ENCODE peak calls at places on chromosomes 4 and X, in nine cellular contexts. N is endothelial cell of umbilical vein; F is psoas muscle; Y is MM.1S; G is adipocyte; T is Karpas-422; J is CD8-positive, alpha-beta T cell; A is mammary epithelial cell; L is lung. I is an unnamed sample. For H3K4me1 and H3K9me3, the result is how much of the 10 kb centered on the place peaks cover.

GRCh38 chr4:152680988-152681731 is 1.4 kb upstream of the TMEM154 start:
- DNase-seq in N (peak), F (no peak), Y (no peak), G (no peak), T (no peak), J (no peak), A (peak), L (no peak), I (no peak)

GRCh38 chrX:40485427-40485826 is 95.3 kb upstream of the ATP6AP2 start:
- DNase-seq in N (no peak), F (no peak), Y (no peak), G (no peak), T (no peak), J (no peak), A (no peak), L (no peak), I (no peak)

GRCh38 chr4:69896530-69897116 is 34.2 kb upstream of the CSN1S1 start:
- DNase-seq in N (no peak), F (no peak), Y (peak), G (peak), T (no peak), J (no peak), A (no peak), L (no peak), I (no peak)

GRCh38 chrX:56798866-56799864 is 70.1 kb downstream of the NBDY start:
- DNase-seq in N (no peak), F (no peak), Y (peak), G (no peak), T (peak), J (peak), A (no peak), L (peak), I (no peak)

GRCh38 chr4:179292443-179292842 is 1850.2 kb upstream of the AGA start:
- DNase-seq in N (no peak), F (no peak), Y (no peak), G (peak), T (no peak), J (no peak), A (no peak), L (no peak), I (no peak)

GRCh38 chrX:137290011-137290410 is 256.2 kb upstream of the GPR101 start:
- DNase-seq in N (no peak), F (no peak), Y (no peak), G (no peak), T (no peak), J (no peak), A (no peak), L (no peak), I (no peak)

GRCh38 chrX:123749643-123750042 is 16.8 kb upstream of the THOC2 start:
- DNase-seq in N (no peak), F (no peak), Y (no peak), G (peak), T (no peak), J (no peak), A (no peak), L (no peak), I (no peak)

GRCh38 chr4:45455217-45455616 is 668.6 kb downstream of the GABRG1 start:
- DNase-seq in N (no peak), F (no peak), Y (no peak), G (no peak), T (no peak), J (no peak), A (no peak), L (no peak), I (no peak)

GRCh38 chrX:97539970-97540519 is 656.3 kb downstream of the RPA4 start:
- DNase-seq in N (peak), F (no peak), Y (no peak), G (peak), T (no peak), J (no peak), A (no peak), L (no peak), I (no peak)

GRCh38 chr4:139603576-139604387 is 47.8 kb upstream of the SETD7 start:
- DNase-seq in N (peak), F (no peak), Y (peak), G (peak), T (peak), J (no peak), A (peak), L (peak), I (no peak)

GRCh38 chrX:153544747-153545146 is 27.3 kb downstream of the ATP2B3 start:
- DNase-seq in N (no peak), F (no peak), Y (no peak), G (no peak), T (no peak), J (no peak), A (no peak), L (no peak), I (no peak)
- H3K4me1 ChIP-seq in N (under half), F (under half), Y (under half), G (under half), T (under half), J (under half), A (under half), L (under half), I (under half)

DNA sequence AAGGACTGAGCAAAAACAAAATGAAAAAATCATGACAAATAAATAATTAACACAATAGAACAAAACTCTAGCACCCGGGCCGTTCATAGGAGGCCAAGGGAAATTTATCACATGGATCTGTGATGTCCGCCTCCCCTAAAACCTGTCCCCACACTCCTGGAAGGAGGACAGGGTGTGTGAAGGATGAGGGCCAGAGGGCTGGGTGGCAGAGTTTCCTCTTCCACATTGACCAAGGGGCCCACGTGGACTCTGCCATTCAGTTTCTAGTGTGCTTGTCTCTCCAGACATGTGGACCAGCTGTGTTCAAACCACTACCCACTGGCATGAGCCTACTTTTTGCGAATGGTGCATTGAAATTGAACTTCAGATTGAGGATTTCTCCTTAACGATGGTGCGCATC is 6.3 kb downstream of the PRRG3 start:
- DNase-seq in N (no peak), F (no peak), Y (no peak), G (no peak), T (no peak), J (no peak), A (no peak), L (no peak), I (no peak)
- H3K9me3 ChIP-seq in N (under half), F (under half), Y (under half), G (under half), T (under half), J (under half), A (under half), L (under half), I (under half)

GRCh38 chr4:150080335-150080734 is 2.1 kb downstream of the DCLK2 start:
- DNase-seq in N (no peak), F (no peak), Y (no peak), G (no peak), T (no peak), J (no peak), A (no peak), L (no peak), I (no peak)
- H3K4me1 ChIP-seq in N (under half), F (under half), Y (under half), G (under half), T (under half), J (under half), A (under half), L (under half), I (under half)

DNA sequence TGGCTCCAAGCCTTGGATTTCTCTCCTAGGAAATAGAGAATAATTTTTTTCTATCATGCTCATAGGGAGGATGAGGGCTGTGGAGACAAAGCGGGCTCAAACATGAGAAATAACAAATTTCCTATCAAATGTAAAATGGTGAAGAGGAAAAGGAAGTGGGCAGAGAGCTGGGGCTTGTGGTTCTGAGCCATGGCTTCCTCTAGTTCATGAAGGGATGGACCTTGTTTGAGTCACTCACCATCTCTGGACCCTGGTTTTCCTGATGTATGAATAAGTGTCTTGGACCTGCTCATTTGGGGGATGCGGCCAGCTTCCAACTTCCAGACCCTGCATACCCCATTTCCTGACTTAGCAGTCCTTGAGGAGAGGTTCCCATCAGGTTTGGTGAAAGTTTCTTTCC is 63.0 kb downstream of the MSX1 start:
- DNase-seq in N (no peak), F (no peak), Y (no peak), G (no peak), T (no peak), J (peak), A (no peak), L (no peak), I (no peak)
- H3K9me3 ChIP-seq in N (under half), F (under half), Y (under half), G (under half), T (under half), J (under half), A (under half), L (under half), I (under half)

GRCh38 chr4:56655627-56656345 is 25.3 kb downstream of the HOPX start:
- DNase-seq in N (peak), F (peak), Y (no peak), G (peak), T (no peak), J (peak), A (no peak), L (no peak), I (peak)

GRCh38 chr4:56654238-56654632 is 26.9 kb downstream of the HOPX start:
- DNase-seq in N (no peak), F (no peak), Y (no peak), G (no peak), T (no peak), J (no peak), A (no peak), L (no peak), I (no peak)

GRCh38 chr4:56656346-56656643 is 24.8 kb downstream of the HOPX start:
- DNase-seq in N (peak), F (peak), Y (peak), G (peak), T (no peak), J (peak), A (no peak), L (no peak), I (peak)

GRCh38 chr4:56653461-56654237 is 27.4 kb downstream of the HOPX start:
- DNase-seq in N (peak), F (no peak), Y (no peak), G (no peak), T (no peak), J (peak), A (no peak), L (no peak), I (no peak)

GRCh38 chr4:56655209-56655626 is 25.9 kb downstream of the HOPX start:
- DNase-seq in N (no peak), F (peak), Y (no peak), G (peak), T (no peak), J (peak), A (no peak), L (no peak), I (no peak)
- H3K4me1 ChIP-seq in N (under half), F (under half), Y (under half), G (under half), T (under half), J (under half), A (under half), L (under half), I (under half)

GRCh38 chrX:41722816-41723215 is 1.2 kb upstream of the GPR82 start:
- DNase-seq in N (no peak), F (no peak), Y (no peak), G (peak), T (no peak), J (no peak), A (no peak), L (no peak), I (no peak)

GRCh38 chrX:41720125-41720780 is 3.7 kb upstream of the GPR82 start:
- DNase-seq in N (no peak), F (no peak), Y (no peak), G (peak), T (no peak), J (peak), A (no peak), L (no peak), I (no peak)

GRCh38 chrX:41722220-41722619 is 1.8 kb upstream of the GPR82 start:
- DNase-seq in N (no peak), F (no peak), Y (no peak), G (no peak), T (no peak), J (no peak), A (no peak), L (no peak), I (no peak)

GRCh38 chrX:41723305-41723704 is 676 bp upstream of the GPR82 start:
- DNase-seq in N (no peak), F (no peak), Y (no peak), G (peak), T (no peak), J (no peak), A (no peak), L (no peak), I (no peak)

GRCh38 chrX:41721590-41721989 is 2.4 kb upstream of the GPR82 start:
- DNase-seq in N (no peak), F (no peak), Y (no peak), G (no peak), T (no peak), J (no peak), A (no peak), L (no peak), I (no peak)
- H3K9me3 ChIP-seq in N (under half), F (under half), Y (under half), G (under half), T (under half), J (under half), A (under half), L (under half), I (under half)

DNA sequence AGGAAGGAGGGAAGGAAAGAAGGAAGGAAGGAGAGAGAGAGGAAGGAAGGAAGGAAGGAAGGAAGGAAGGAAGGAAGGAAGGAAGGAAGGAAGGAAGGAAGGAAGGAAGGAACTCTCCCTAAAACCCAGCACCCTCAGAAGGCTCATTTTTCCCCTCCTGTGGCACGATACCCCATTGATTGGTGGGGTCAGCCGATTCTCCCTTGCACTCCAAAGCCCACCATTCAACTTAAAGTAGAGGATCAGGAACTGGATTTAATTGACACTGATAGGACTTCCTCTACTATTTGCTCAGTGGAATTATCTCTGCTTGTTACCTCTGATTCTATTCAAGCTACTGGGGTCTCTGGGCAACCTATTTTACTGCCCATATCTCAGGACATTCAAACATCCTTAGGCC is 199.2 kb upstream of the MAOA start:
- DNase-seq in N (no peak), F (no peak), Y (no peak), G (no peak), T (no peak), J (no peak), A (no peak), L (no peak), I (no peak)
- H3K4me1 ChIP-seq in N (under half), F (under half), Y (under half), G (under half), T (under half), J (under half), A (under half), L (under half), I (under half)

GRCh38 chr4:128334256-128334655 is 46.6 kb upstream of the PGRMC2 start:
- DNase-seq in N (no peak), F (no peak), Y (no peak), G (no peak), T (no peak), J (no peak), A (no peak), L (no peak), I (no peak)

GRCh38 chr4:128335541-128335940 is 47.9 kb upstream of the PGRMC2 start:
- DNase-seq in N (no peak), F (no peak), Y (no peak), G (no peak), T (no peak), J (no peak), A (peak), L (no peak), I (no peak)

GRCh38 chr4:128341634-128342033 is 54.0 kb upstream of the PGRMC2 start:
- DNase-seq in N (no peak), F (no peak), Y (no peak), G (no peak), T (no peak), J (no peak), A (no peak), L (no peak), I (no peak)

GRCh38 chr4:128338634-128339355 is 51.2 kb upstream of the PGRMC2 start:
- DNase-seq in N (peak), F (no peak), Y (no peak), G (peak), T (no peak), J (no peak), A (peak), L (no peak), I (no peak)

DNA sequence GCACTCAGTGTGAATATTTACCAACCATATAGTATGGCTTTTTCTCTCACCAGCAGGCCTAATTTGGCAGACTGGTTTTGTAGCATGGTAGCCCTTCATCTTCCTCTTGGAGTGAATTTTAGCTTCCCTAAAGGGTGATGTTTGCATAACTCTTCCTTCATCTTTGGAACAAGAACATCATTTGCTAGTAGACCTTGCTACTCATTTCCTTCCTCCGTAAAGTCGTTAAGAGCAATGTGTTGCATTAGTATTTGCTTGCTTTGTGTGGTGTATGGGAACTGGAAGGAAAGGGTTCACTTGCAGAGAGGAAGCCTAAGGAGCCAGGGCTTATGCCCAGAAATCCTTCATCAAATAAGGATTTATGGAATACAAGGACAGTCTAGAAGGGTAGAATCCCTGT is 50.2 kb upstream of the PGRMC2 start:
- DNase-seq in N (peak), F (no peak), Y (no peak), G (no peak), T (no peak), J (no peak), A (no peak), L (no peak), I (no peak)
- H3K9me3 ChIP-seq in N (under half), F (under half), Y (under half), G (under half), T (under half), J (under half), A (under half), L (under half), I (under half)